ENCODE peak calls at places on chromosomes 4 and X, in nine cellular contexts. E, U, R, T, W, S, Q, G and V are unnamed samples.

GRCh38 chr4:126986828-126987227 is 645.9 kb upstream of the INTU start:
- DNase-seq in E (no peak), U (no peak), R (no peak), T (no peak), W (peak), S (peak), Q (no peak), G (no peak), V (no peak)

GRCh38 chrX:129360175-129360574 is 163.1 kb downstream of the SMARCA1 start:
- DNase-seq in E (peak), U (no peak), R (peak), T (no peak), W (peak), S (peak), Q (peak), G (no peak), V (peak)

GRCh38 chr4:6257243-6258025 is 12.2 kb upstream of the WFS1 start:
- DNase-seq in E (peak), U (no peak), R (no peak), T (no peak), W (no peak), S (no peak), Q (peak), G (no peak), V (no peak)

GRCh38 chr4:151912626-151913025 is 151.8 kb upstream of the GATB start:
- DNase-seq in E (no peak), U (no peak), R (no peak), T (no peak), W (no peak), S (no peak), Q (no peak), G (no peak), V (no peak)

GRCh38 chr4:15755321-15755750 is 22.8 kb upstream of the CD38 start:
- DNase-seq in E (no peak), U (no peak), R (no peak), T (no peak), W (peak), S (peak), Q (no peak), G (peak), V (peak)

GRCh38 chr4:2811830-2812599 is 19.1 kb downstream of the SH3BP2 start:
- DNase-seq in E (peak), U (peak), R (no peak), T (no peak), W (peak), S (peak), Q (peak), G (peak), V (peak)

GRCh38 chrX:114985967-114986592 is 31.3 kb downstream of the IL13RA2 start:
- DNase-seq in E (no peak), U (no peak), R (no peak), T (no peak), W (no peak), S (peak), Q (no peak), G (no peak), V (no peak)

GRCh38 chr4:15234585-15235126 is 193.2 kb upstream of the C1QTNF7 start:
- DNase-seq in E (no peak), U (no peak), R (no peak), T (no peak), W (peak), S (peak), Q (no peak), G (no peak), V (no peak)

GRCh38 chr4:1576200-1576960 is 107.7 kb downstream of the FAM53A start:
- DNase-seq in E (no peak), U (no peak), R (no peak), T (no peak), W (no peak), S (no peak), Q (no peak), G (no peak), V (no peak)

GRCh38 chrX:38018734-38019410 is 12.5 kb downstream of the SYTL5 start:
- DNase-seq in E (no peak), U (no peak), R (no peak), T (no peak), W (no peak), S (peak), Q (no peak), G (no peak), V (no peak)

GRCh38 chr4:9997881-9998280 is 23.4 kb downstream of the SLC2A9 start:
- DNase-seq in E (no peak), U (no peak), R (no peak), T (no peak), W (no peak), S (no peak), Q (no peak), G (no peak), V (no peak)

GRCh38 chrX:65668362-65669310 is 1.2 kb downstream of the MSN start:
- DNase-seq in E (peak), U (peak), R (peak), T (peak), W (peak), S (peak), Q (peak), G (peak), V (peak)

GRCh38 chr4:151788021-151788420 is 27.2 kb upstream of the GATB start:
- DNase-seq in E (no peak), U (no peak), R (no peak), T (no peak), W (no peak), S (no peak), Q (no peak), G (no peak), V (no peak)

GRCh38 chrX:7514871-7515599 is 327.9 kb upstream of the VCX start:
- DNase-seq in E (no peak), U (no peak), R (no peak), T (no peak), W (no peak), S (peak), Q (no peak), G (no peak), V (no peak)

GRCh38 chrX:49157194-49157593 is 5.4 kb upstream of the MAGIX start:
- DNase-seq in E (no peak), U (no peak), R (no peak), T (no peak), W (no peak), S (no peak), Q (no peak), G (no peak), V (no peak)